ENCODE peak calls at places on chromosomes 1 and 21, in four cellular contexts. One of them, this sample, is unnamed.

GRCh38 chr21:38567577-38568360 is 69.5 kb upstream of the ERG start:
- DNase-seq in GM04503: peak
- DNase-seq in cardiac muscle cell: no peak
- DNase-seq in iris pigment epithelial cell: peak
- DNase-seq in this sample: no peak

GRCh38 chr21:21188513-21189188 is 190.4 kb downstream of the NCAM2 start:
- DNase-seq in cardiac muscle cell: no peak
- DNase-seq in GM04503: no peak
- DNase-seq in iris pigment epithelial cell: peak
- DNase-seq in this sample: no peak

GRCh38 chr21:27803571-27803970 is 836.7 kb upstream of the ADAMTS5 start:
- DNase-seq in cardiac muscle cell: no peak
- DNase-seq in iris pigment epithelial cell: no peak
- DNase-seq in GM04503: no peak
- DNase-seq in this sample: no peak

GRCh38 chr1:96878640-96879039 is 157.1 kb downstream of the PTBP2 start:
- DNase-seq in GM04503: no peak
- DNase-seq in cardiac muscle cell: no peak
- DNase-seq in iris pigment epithelial cell: no peak
- DNase-seq in this sample: no peak

GRCh38 chr1:29259802-29260441 is 23.6 kb downstream of the PTPRU start:
- DNase-seq in cardiac muscle cell: peak
- DNase-seq in iris pigment epithelial cell: peak
- DNase-seq in GM04503: no peak
- DNase-seq in this sample: no peak

GRCh38 chr1:181038399-181038873 is 4.7 kb downstream of the MR1 start:
- DNase-seq in GM04503: no peak
- DNase-seq in cardiac muscle cell: peak
- DNase-seq in iris pigment epithelial cell: peak
- DNase-seq in this sample: no peak

GRCh38 chr1:151838491-151839412 is 868 bp downstream of the C2CD4D start:
- DNase-seq in iris pigment epithelial cell: no peak
- DNase-seq in cardiac muscle cell: peak
- DNase-seq in GM04503: no peak
- DNase-seq in this sample: peak

GRCh38 chr1:107724648-107725047 is 240.3 kb downstream of the VAV3 start:
- DNase-seq in GM04503: peak
- DNase-seq in iris pigment epithelial cell: peak
- DNase-seq in cardiac muscle cell: no peak
- DNase-seq in this sample: no peak

GRCh38 chr1:64965239-64966157 is 851 bp downstream of the JAK1 start:
- DNase-seq in cardiac muscle cell: no peak
- DNase-seq in GM04503: no peak
- DNase-seq in iris pigment epithelial cell: peak
- DNase-seq in this sample: peak

GRCh38 chr1:234607091-234608025 is 2.6 kb downstream of the IRF2BP2 start:
- DNase-seq in iris pigment epithelial cell: no peak
- DNase-seq in GM04503: no peak
- DNase-seq in cardiac muscle cell: peak
- DNase-seq in this sample: no peak

GRCh38 chr1:38579056-38579455 is 280.5 kb downstream of the RRAGC start:
- DNase-seq in cardiac muscle cell: no peak
- DNase-seq in GM04503: no peak
- DNase-seq in iris pigment epithelial cell: no peak
- DNase-seq in this sample: no peak